ENCODE peak calls at places on chromosomes 5 and 9, in five cellular contexts. One of them, this sample, is unnamed.

GRCh38 chr9:101574773-101575333 is 19.9 kb downstream of the PPP3R2 start:
- DNase-seq in EL: no peak
- DNase-seq in glutamatergic neuron: no peak
- DNase-seq in lower leg skin: no peak
- DNase-seq in A549: no peak
- DNase-seq in this sample: no peak

GRCh38 chr5:176886336-176887251 is 12.6 kb downstream of the HK3 start:
- DNase-seq in EL: no peak
- DNase-seq in A549: no peak
- DNase-seq in glutamatergic neuron: no peak
- DNase-seq in lower leg skin: no peak
- DNase-seq in this sample: no peak

GRCh38 chr9:4144869-4145268 is 155.0 kb downstream of the GLIS3 start:
- DNase-seq in glutamatergic neuron: no peak
- DNase-seq in lower leg skin: no peak
- DNase-seq in EL: peak; percentile 33
- DNase-seq in A549: peak; percentile 31
- DNase-seq in this sample: no peak

GRCh38 chr5:134145779-134146581 is 30.8 kb downstream of the SKP1 start:
- DNase-seq in lower leg skin: peak; percentile 72
- DNase-seq in A549: peak; percentile 80
- DNase-seq in EL: peak; percentile 70
- DNase-seq in glutamatergic neuron: peak; percentile 94
- DNase-seq in this sample: peak; percentile 69

GRCh38 chr5:176133289-176133870 is 104.8 kb upstream of the SIMC1 start:
- DNase-seq in EL: no peak
- DNase-seq in lower leg skin: no peak
- DNase-seq in glutamatergic neuron: no peak
- DNase-seq in A549: no peak
- DNase-seq in this sample: no peak

GRCh38 chr9:85900504-85901201 is 40.3 kb upstream of the NAA35 start:
- DNase-seq in A549: peak; percentile 65
- DNase-seq in lower leg skin: no peak
- DNase-seq in glutamatergic neuron: peak; percentile 69
- DNase-seq in EL: peak; percentile 38
- DNase-seq in this sample: no peak

GRCh38 chr9:112665347-112665746 is 52.6 kb downstream of the INIP start:
- DNase-seq in glutamatergic neuron: no peak
- DNase-seq in EL: peak; percentile 36
- DNase-seq in A549: peak; percentile 29
- DNase-seq in lower leg skin: no peak
- DNase-seq in this sample: no peak

GRCh38 chr5:39501403-39501802 is 76.6 kb upstream of the DAB2 start:
- DNase-seq in lower leg skin: no peak
- DNase-seq in glutamatergic neuron: no peak
- DNase-seq in EL: peak; percentile 88
- DNase-seq in A549: peak; percentile 32
- DNase-seq in this sample: peak; percentile 52

GRCh38 chr9:130680836-130681768 is 12.5 kb upstream of the EXOSC2 start:
- DNase-seq in A549: peak; percentile 93
- DNase-seq in glutamatergic neuron: peak; percentile 89
- DNase-seq in lower leg skin: no peak
- DNase-seq in EL: peak; percentile 92
- DNase-seq in this sample: peak; percentile 58

GRCh38 chr5:15550502-15551115 is 50.6 kb downstream of the FBXL7 start:
- DNase-seq in glutamatergic neuron: no peak
- DNase-seq in A549: no peak
- DNase-seq in EL: no peak
- DNase-seq in lower leg skin: no peak
- DNase-seq in this sample: no peak

GRCh38 chr5:125064610-125065009 is 318.2 kb upstream of the ZNF608 start:
- DNase-seq in A549: no peak
- DNase-seq in EL: no peak
- DNase-seq in glutamatergic neuron: no peak
- DNase-seq in lower leg skin: no peak
- DNase-seq in this sample: no peak

GRCh38 chr9:21402387-21403247 is 6.3 kb upstream of the IFNA8 start:
- DNase-seq in glutamatergic neuron: peak; percentile 57
- DNase-seq in lower leg skin: no peak
- DNase-seq in EL: peak; percentile 13
- DNase-seq in A549: peak; percentile 48
- DNase-seq in this sample: no peak

GRCh38 chr9:2622361-2623045 is 916 bp downstream of the VLDLR start:
- DNase-seq in EL: peak; percentile 43
- DNase-seq in glutamatergic neuron: peak; percentile 57
- DNase-seq in A549: no peak
- DNase-seq in lower leg skin: no peak
- DNase-seq in this sample: peak; percentile 18

GRCh38 chr9:135078361-135078821 is 9.1 kb upstream of the OLFM1 start:
- DNase-seq in A549: no peak
- DNase-seq in EL: no peak
- DNase-seq in lower leg skin: no peak
- DNase-seq in glutamatergic neuron: peak; percentile 53
- DNase-seq in this sample: no peak

GRCh38 chr5:142446131-142446959 is 121.5 kb upstream of the SPRY4 start:
- DNase-seq in lower leg skin: no peak
- DNase-seq in EL: peak; percentile 83
- DNase-seq in glutamatergic neuron: no peak
- DNase-seq in A549: peak; percentile 38
- DNase-seq in this sample: no peak

GRCh38 chr5:151733727-151734408 is 24.6 kb downstream of the ATOX1 start:
- DNase-seq in EL: peak; percentile 39
- DNase-seq in A549: no peak
- DNase-seq in glutamatergic neuron: no peak
- DNase-seq in lower leg skin: no peak
- DNase-seq in this sample: no peak

GRCh38 chr9:115262477-115262876 is 144.5 kb upstream of the TNC start:
- DNase-seq in glutamatergic neuron: no peak
- DNase-seq in A549: peak; percentile 96
- DNase-seq in lower leg skin: peak; percentile 32
- DNase-seq in EL: peak; percentile 95
- DNase-seq in this sample: peak; percentile 79

GRCh38 chr9:108724669-108725068 is 131.1 kb downstream of the ACTL7B start:
- DNase-seq in glutamatergic neuron: no peak
- DNase-seq in EL: no peak
- DNase-seq in lower leg skin: no peak
- DNase-seq in A549: no peak
- DNase-seq in this sample: no peak

GRCh38 chr5:151598984-151599383 is 7.9 kb upstream of the FAT2 start:
- DNase-seq in lower leg skin: no peak
- DNase-seq in EL: no peak
- DNase-seq in A549: no peak
- DNase-seq in glutamatergic neuron: no peak
- DNase-seq in this sample: no peak

GRCh38 chr9:130129425-130130061 is 42.7 kb upstream of the NCS1 start:
- DNase-seq in glutamatergic neuron: no peak
- DNase-seq in EL: no peak
- DNase-seq in lower leg skin: no peak
- DNase-seq in A549: no peak
- DNase-seq in this sample: no peak

GRCh38 chr5:39732166-39732565 is 307.4 kb upstream of the DAB2 start:
- DNase-seq in lower leg skin: no peak
- DNase-seq in EL: no peak
- DNase-seq in A549: no peak
- DNase-seq in glutamatergic neuron: no peak
- DNase-seq in this sample: no peak

GRCh38 chr5:135651156-135651555 is 72.4 kb upstream of the CXCL14 start:
- DNase-seq in glutamatergic neuron: no peak
- DNase-seq in EL: peak; percentile 31
- DNase-seq in lower leg skin: peak; percentile 53
- DNase-seq in A549: no peak
- DNase-seq in this sample: no peak

GRCh38 chr9:80605129-80605528 is 1033.4 kb downstream of the TLE4 start:
- DNase-seq in EL: peak; percentile 17
- DNase-seq in glutamatergic neuron: no peak
- DNase-seq in A549: peak; percentile 35
- DNase-seq in lower leg skin: no peak
- DNase-seq in this sample: no peak

GRCh38 chr9:114174876-114175771 is 19.8 kb downstream of the COL27A1 start:
- DNase-seq in EL: peak; percentile 85
- DNase-seq in A549: no peak
- DNase-seq in lower leg skin: no peak
- DNase-seq in glutamatergic neuron: no peak
- DNase-seq in this sample: peak; percentile 76

GRCh38 chr5:42756630-42757601 is at the start of gene CCDC152:
- DNase-seq in A549: no peak
- DNase-seq in lower leg skin: no peak
- DNase-seq in glutamatergic neuron: peak; percentile 64
- DNase-seq in EL: peak; percentile 44
- DNase-seq in this sample: no peak

GRCh38 chr5:122392224-122392623 is 80.2 kb downstream of the SNCAIP start:
- DNase-seq in lower leg skin: no peak
- DNase-seq in glutamatergic neuron: no peak
- DNase-seq in EL: no peak
- DNase-seq in A549: no peak
- DNase-seq in this sample: no peak

GRCh38 chr9:81522721-81523551 is 166.4 kb downstream of the TLE1 start:
- DNase-seq in EL: peak; percentile 68
- DNase-seq in lower leg skin: no peak
- DNase-seq in glutamatergic neuron: no peak
- DNase-seq in A549: peak; percentile 68
- DNase-seq in this sample: no peak

GRCh38 chr9:105877719-105878118 is 183.4 kb downstream of the TMEM38B start:
- DNase-seq in A549: no peak
- DNase-seq in lower leg skin: no peak
- DNase-seq in glutamatergic neuron: no peak
- DNase-seq in EL: no peak
- DNase-seq in this sample: no peak

GRCh38 chr9:86978986-86979385 is 31.7 kb upstream of the GAS1 start:
- DNase-seq in glutamatergic neuron: no peak
- DNase-seq in A549: no peak
- DNase-seq in lower leg skin: no peak
- DNase-seq in EL: peak; percentile 30
- DNase-seq in this sample: no peak

GRCh38 chr5:42813533-42813932 is 1.8 kb upstream of the SELENOP start:
- DNase-seq in EL: no peak
- DNase-seq in A549: no peak
- DNase-seq in glutamatergic neuron: no peak
- DNase-seq in lower leg skin: no peak
- DNase-seq in this sample: no peak

GRCh38 chr9:38681747-38682227 is 38.1 kb downstream of the FAM240B start:
- DNase-seq in glutamatergic neuron: no peak
- DNase-seq in EL: peak; percentile 78
- DNase-seq in lower leg skin: no peak
- DNase-seq in A549: no peak
- DNase-seq in this sample: no peak

GRCh38 chr9:75238311-75238976 is 150.1 kb downstream of the OSTF1 start:
- DNase-seq in EL: peak; percentile 52
- DNase-seq in lower leg skin: peak; percentile 44
- DNase-seq in A549: peak; percentile 65
- DNase-seq in glutamatergic neuron: peak; percentile 26
- DNase-seq in this sample: no peak

GRCh38 chr5:32708949-32709348 is 2.2 kb upstream of the NPR3 start:
- DNase-seq in EL: no peak
- DNase-seq in lower leg skin: no peak
- DNase-seq in glutamatergic neuron: no peak
- DNase-seq in A549: no peak
- DNase-seq in this sample: no peak

GRCh38 chr5:10354048-10354872 is 765 bp downstream of the MARCHF6 start:
- DNase-seq in lower leg skin: no peak
- DNase-seq in EL: peak; percentile 61
- DNase-seq in glutamatergic neuron: peak; percentile 61
- DNase-seq in A549: peak; percentile 74
- DNase-seq in this sample: no peak

This sample was measured in uterus.